ENCODE peak calls at places on chromosomes 2 and 18, in ten cellular contexts. X is GM23338; O is AG04450; L is CD8-positive, alpha-beta T cell; U is cardiac fibroblast; Y is upper lobe of left lung; B is bronchial epithelial cell; W is GM20000; G is upper lobe of right lung; N is H9. Z is an unnamed sample.

GRCh38 chr2:74927617-74928016 is 30.8 kb upstream of the POLE4 start:
- DNase-seq in B (no peak), X (no peak), O (no peak), U (no peak), Y (no peak), N (no peak), G (no peak), L (no peak), W (no peak), Z (no peak)

GRCh38 chr2:147538848-147539247 is 306.0 kb upstream of the ACVR2A start:
- DNase-seq in X (no peak), W (no peak), O (no peak), Y (no peak), G (no peak), B (no peak), U (no peak), L (no peak), N (no peak), Z (no peak)

GRCh38 chr2:20156826-20157605 is 67.9 kb downstream of the SDC1 start:
- DNase-seq in U (no peak), N (peak), X (no peak), Y (no peak), B (no peak), L (no peak), O (no peak), W (peak), G (no peak), Z (no peak)

GRCh38 chr2:60554649-60555065 is 1.2 kb upstream of the BCL11A start:
- DNase-seq in L (no peak), Y (peak), W (no peak), X (peak), O (no peak), U (no peak), B (no peak), G (peak), N (no peak), Z (no peak)

GRCh38 chr2:61469424-61470121 is 1.3 kb downstream of the USP34 start:
- DNase-seq in X (no peak), W (no peak), U (peak), B (peak), Y (no peak), O (no peak), L (no peak), N (no peak), G (no peak), Z (no peak)

GRCh38 chr2:176826356-176826755 is 386.2 kb upstream of the HNRNPA3 start:
- DNase-seq in X (no peak), L (no peak), B (no peak), W (no peak), G (no peak), N (no peak), U (no peak), O (no peak), Y (no peak), Z (no peak)

GRCh38 chr2:232689152-232689910 is 7.8 kb upstream of the GIGYF2 start:
- DNase-seq in O (no peak), W (no peak), B (no peak), N (no peak), G (peak), U (peak), Y (no peak), L (no peak), X (no peak), Z (no peak)

GRCh38 chr2:225842939-225843338 is 443.4 kb downstream of the NYAP2 start:
- DNase-seq in N (no peak), L (no peak), W (no peak), Y (no peak), B (no peak), O (no peak), G (no peak), U (peak), X (no peak), Z (no peak)

GRCh38 chr2:29398384-29399237 is 283.4 kb downstream of the CLIP4 start:
- DNase-seq in U (no peak), N (no peak), Y (no peak), G (no peak), X (no peak), L (no peak), W (no peak), B (no peak), O (no peak), Z (no peak)

GRCh38 chr2:112588611-112589045 is 4.2 kb downstream of the CHCHD5 start:
- DNase-seq in X (no peak), G (no peak), B (no peak), O (no peak), Y (no peak), U (peak), N (no peak), L (no peak), W (no peak), Z (peak)

GRCh38 chr2:101972621-101973434 is 18.9 kb upstream of the IL1R2 start:
- DNase-seq in Y (no peak), U (peak), L (no peak), N (no peak), G (no peak), X (no peak), B (peak), O (peak), W (no peak), Z (no peak)

GRCh38 chr18:58527116-58528010 is 101.5 kb downstream of the ALPK2 start:
- DNase-seq in X (no peak), N (no peak), O (no peak), B (no peak), U (peak), G (no peak), Y (no peak), W (no peak), L (no peak), Z (no peak)

GRCh38 chr2:85706604-85707296 is 12.6 kb downstream of the GNLY start:
- DNase-seq in G (peak), W (no peak), X (no peak), B (no peak), U (no peak), L (no peak), Y (no peak), N (no peak), O (no peak), Z (no peak)

GRCh38 chr2:40384714-40385113 is 67.2 kb downstream of the SLC8A1 start:
- DNase-seq in X (no peak), L (no peak), W (no peak), G (no peak), U (peak), O (peak), N (no peak), B (peak), Y (no peak), Z (no peak)

GRCh38 chr2:153557211-153557610 is 78.6 kb upstream of the RPRM start:
- DNase-seq in N (no peak), G (no peak), X (no peak), L (no peak), B (peak), W (no peak), Y (no peak), U (no peak), O (no peak), Z (no peak)

GRCh38 chr2:144325086-144325485 is 194.8 kb downstream of the ZEB2 start:
- DNase-seq in N (no peak), G (no peak), L (no peak), U (no peak), O (no peak), B (no peak), Y (no peak), X (no peak), W (peak), Z (no peak)

GRCh38 chr2:120720746-120721145 is 14.9 kb upstream of the GLI2 start:
- DNase-seq in N (peak), B (no peak), Y (no peak), X (no peak), U (no peak), W (no peak), O (no peak), L (no peak), G (peak), Z (no peak)

GRCh38 chr2:36453652-36454051 is 98.1 kb downstream of the CRIM1 start:
- DNase-seq in W (no peak), B (no peak), N (no peak), G (no peak), Y (no peak), X (no peak), O (no peak), L (no peak), U (no peak), Z (no peak)

GRCh38 chr2:240461471-240462072 is 26.1 kb downstream of the GPC1 start:
- DNase-seq in Y (peak), X (no peak), U (no peak), B (no peak), G (peak), O (no peak), W (no peak), L (no peak), N (no peak), Z (no peak)

DNA sequence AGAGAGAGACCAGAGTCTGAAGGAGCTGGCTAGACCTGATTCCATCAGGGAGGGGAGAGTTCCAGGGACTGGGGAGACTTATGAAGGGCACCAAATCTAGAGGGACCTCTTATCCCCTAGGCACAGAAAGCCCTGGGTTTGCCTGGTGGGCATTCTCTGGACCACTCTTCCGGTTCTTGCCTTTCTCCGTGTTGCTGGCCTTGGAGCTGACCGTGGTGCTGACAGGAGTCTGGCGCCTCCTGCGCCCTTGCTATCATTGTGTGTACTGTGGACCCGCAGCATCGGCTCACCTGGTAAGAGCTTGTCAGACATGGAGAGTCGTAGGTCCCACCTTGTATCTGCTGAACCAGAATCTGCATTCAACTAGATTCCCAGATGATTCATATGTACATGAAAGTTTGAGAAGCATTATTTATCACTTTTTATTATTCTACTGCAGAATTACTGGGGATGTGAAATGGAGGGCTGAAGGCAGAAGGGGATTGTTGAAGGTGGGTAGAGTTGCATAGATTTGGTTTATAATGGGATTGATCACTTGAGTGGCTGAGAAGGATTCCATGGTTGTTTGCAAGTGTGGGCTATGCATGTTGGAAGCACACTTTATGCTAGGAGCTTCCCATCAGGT is 4.3 kb upstream of the TRPM8 start:
- DNase-seq in G (no peak), L (no peak), W (no peak), U (peak), Y (no peak), O (no peak), B (peak), N (peak), X (peak), Z (no peak)
- TF ChIP-seq CTCF in G (no peak), L (no peak), W (no peak), U (no peak), Y (no peak), O (peak), B (peak), N (no peak), X (no peak), Z (no peak)

DNA sequence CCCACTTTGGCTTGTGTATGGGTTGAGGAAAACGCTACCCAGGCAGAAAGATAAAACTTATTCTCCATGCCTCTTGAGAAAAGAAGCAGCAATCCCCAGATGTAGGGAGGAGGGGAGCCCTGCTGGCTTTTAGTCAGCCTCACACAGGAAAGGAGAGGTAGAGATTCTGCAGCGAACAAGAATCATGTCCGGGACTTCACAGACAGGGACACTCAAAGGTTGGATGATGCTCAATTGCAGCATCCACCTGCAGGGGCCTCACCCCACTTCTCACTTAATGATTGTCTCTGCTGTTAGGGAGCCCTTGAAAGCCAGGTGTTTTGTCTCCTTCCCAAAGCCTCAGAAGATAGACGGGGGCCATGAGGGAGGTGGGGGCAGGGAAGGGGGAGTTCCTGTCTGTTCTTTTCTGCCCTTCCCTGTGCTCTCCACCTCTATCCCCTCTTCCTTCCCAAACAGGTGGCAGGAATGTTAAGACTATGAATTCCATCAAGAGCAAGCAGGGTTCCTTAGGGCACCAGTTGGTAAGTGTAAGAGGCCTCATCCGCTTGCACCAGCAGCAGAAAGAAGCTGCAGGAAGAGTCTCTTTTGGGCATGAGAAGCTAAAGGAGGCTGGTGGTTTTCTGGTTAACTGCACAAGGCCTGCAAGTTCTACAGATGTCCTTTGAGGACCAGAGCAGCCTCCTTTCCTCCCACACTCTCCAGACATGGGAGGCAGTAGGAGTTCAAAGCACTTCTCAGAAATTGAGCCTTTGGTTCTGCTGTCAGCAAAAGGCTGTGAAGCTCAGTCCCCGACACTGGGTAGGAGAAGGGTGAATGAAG is 154.6 kb upstream of the TNP1 start:
- DNase-seq in O (no peak), X (peak), U (no peak), Y (no peak), W (no peak), B (no peak), N (no peak), L (no peak), G (no peak), Z (no peak)
- TF ChIP-seq CTCF in O (no peak), X (no peak), U (no peak), Y (no peak), W (no peak), B (no peak), N (no peak), L (no peak), G (no peak), Z (no peak)

GRCh38 chr2:94871226-94872087 is at the start of gene TEKT4:
- DNase-seq in X (peak), W (no peak), B (no peak), N (peak), Y (peak), O (no peak), U (no peak), G (peak), L (no peak), Z (no peak)

GRCh38 chr2:94872088-94872618 is 923 bp downstream of the TEKT4 start:
- DNase-seq in X (no peak), U (no peak), W (no peak), G (peak), N (no peak), Y (no peak), L (no peak), B (no peak), O (no peak), Z (no peak)

GRCh38 chr2:94869552-94870391 is 1.5 kb upstream of the TEKT4 start:
- DNase-seq in L (no peak), X (no peak), G (peak), U (no peak), W (no peak), B (no peak), N (no peak), Y (peak), O (no peak), Z (no peak)

GRCh38 chr2:94869131-94869530 is 2.1 kb upstream of the TEKT4 start:
- DNase-seq in O (no peak), B (no peak), L (no peak), W (no peak), G (no peak), Y (peak), U (no peak), N (no peak), X (no peak), Z (no peak)

DNA sequence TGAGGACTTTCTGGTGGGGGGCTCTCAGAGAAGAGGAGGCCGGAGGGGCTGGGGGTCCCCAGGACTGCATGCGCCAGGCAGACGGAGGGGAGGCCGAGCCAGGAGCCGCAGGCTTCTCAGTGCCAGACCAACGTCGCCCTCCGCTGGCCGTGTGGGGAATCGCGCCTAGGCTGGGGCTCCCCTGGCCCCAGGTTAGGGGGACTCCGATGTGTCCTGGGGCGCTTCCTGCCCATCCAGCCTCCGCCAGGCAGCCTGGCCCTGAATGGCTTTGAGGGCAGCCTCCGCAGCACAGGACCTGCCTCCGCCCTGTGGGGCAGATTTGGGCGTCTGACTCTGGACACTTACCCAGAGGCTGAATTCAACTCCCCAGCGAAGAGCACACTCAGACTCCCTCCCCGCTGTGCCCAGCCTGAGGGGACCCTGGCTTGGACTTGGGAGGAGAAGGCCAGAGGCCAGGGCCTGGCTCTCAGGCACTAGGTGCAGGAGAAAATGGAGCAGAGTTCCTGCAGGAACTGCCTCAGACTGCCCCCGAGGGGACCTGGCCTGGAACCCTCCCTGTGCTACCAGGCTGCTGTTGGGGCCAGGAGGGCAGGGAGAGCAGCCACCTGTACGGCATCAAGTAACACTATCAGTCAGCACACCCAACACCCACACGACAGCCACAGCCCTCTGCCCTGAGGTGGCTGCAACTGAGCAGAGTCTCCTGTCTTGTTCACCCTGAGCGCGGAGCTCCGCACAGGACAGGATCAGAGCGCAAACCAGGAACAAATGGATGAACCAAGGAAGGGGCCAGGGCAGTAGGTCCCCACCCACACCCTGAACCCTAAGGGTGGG is 621 bp upstream of the TEKT4 start:
- DNase-seq in U (no peak), B (no peak), G (peak), N (peak), O (no peak), Y (peak), X (peak), W (no peak), L (no peak), Z (no peak)
- TF ChIP-seq CTCF in U (peak), B (peak), G (peak), N (peak), O (peak), Y (no peak), X (peak), W (peak), L (no peak), Z (no peak)

GRCh38 chr2:118855451-118856279 is 8.2 kb upstream of the EN1 start:
- DNase-seq in B (peak), X (peak), G (peak), N (peak), U (peak), L (peak), W (peak), O (peak), Y (peak), Z (peak)
- TF ChIP-seq CTCF in B (peak), X (peak), G (peak), N (peak), U (peak), L (peak), W (peak), O (peak), Y (peak), Z (peak)

DNA sequence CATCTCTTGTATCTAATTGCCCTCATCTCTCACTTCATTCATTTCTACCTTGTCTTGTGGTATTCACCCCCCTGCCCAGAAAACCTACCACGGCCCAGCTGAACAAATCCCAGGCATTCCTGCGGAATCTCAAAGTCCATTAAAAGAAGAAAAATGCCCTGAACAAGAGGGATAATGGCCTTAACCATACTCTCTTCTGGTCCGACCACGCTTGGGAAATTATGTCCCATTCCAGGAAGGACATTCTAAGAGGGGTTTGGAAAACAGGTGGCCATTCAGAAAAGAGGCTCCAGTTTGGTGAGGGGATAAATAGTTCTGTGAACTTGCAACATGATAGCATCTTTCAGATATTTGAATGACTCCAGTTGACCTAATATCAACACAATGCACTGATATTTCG is 349.9 kb upstream of the ZNF521 start:
- DNase-seq in U (no peak), X (no peak), W (no peak), Y (no peak), G (no peak), L (no peak), B (no peak), N (no peak), O (no peak), Z (no peak)
- TF ChIP-seq CTCF in U (no peak), X (no peak), W (no peak), Y (no peak), G (no peak), L (no peak), B (no peak), N (no peak), O (no peak), Z (no peak)

DNA sequence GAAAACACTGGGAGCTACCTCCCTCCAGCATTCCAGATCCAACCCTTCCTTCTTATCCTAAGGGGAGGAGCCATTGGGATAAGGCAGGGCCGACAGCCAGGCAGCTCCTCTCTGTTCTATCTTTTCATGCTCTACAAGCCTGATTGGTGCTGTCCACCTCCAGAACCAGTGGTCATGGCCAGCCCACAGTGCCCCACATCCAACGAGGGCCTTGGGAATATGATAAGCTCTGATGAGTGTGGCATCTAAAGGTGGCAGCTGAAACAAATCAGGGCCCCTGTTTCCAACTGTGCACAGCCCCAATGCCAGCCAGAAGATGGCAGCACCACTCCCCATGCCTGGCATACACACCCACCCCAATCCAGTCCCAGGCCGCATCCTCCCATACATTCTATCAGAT is 329.3 kb downstream of the C1D start:
- DNase-seq in O (no peak), U (peak), N (peak), W (peak), G (peak), B (peak), Y (no peak), X (peak), L (no peak), Z (no peak)
- TF ChIP-seq CTCF in O (peak), U (peak), N (peak), W (peak), G (peak), B (peak), Y (no peak), X (peak), L (no peak), Z (peak)

DNA sequence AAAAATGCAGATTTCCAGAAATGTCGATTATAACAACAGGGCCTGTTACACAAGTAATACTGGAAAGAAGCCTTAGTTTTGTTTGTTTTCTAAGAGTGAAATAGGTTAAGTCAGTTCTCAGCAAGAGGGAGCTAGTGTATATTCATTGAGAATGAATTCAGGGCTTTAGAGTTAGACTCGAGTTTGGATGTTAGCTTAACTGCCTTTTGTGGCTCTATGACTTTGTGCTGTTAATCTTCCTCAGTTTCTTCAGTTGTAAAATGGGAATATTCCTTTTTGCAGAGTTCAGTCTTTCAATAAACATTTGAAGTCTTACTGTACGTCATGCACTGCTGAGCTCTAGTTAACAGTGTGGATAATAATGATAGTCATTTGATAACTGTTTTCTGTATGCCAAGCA is 989 bp downstream of the NDUFV2 start:
- DNase-seq in G (no peak), L (no peak), O (no peak), X (no peak), B (peak), W (no peak), N (no peak), U (peak), Y (no peak), Z (no peak)
- TF ChIP-seq CTCF in G (no peak), L (peak), O (no peak), X (no peak), B (no peak), W (no peak), N (no peak), U (no peak), Y (no peak), Z (peak)

Z was measured in osteocyte.